ENCODE peak calls at places on chromosomes 4 and X, in ten cellular contexts. F is SK-N-SH, C is AG09319, X is tibial artery, N is stomach, O is GM23338, L is Caco-2, W is endodermal cell, A is WERI-Rb-1, M is fibroblast of mammary gland. Y is an unnamed sample.

GRCh38 chrX:48833531-48834138 is 1.8 kb downstream of the PCSK1N start:
- DNase-seq in X (no peak), C (no peak), M (no peak), L (peak), O (no peak), N (no peak), A (no peak), F (peak), W (no peak), Y (no peak)

GRCh38 chr4:45453258-45453841 is 670.5 kb downstream of the GABRG1 start:
- DNase-seq in N (no peak), F (peak), X (no peak), M (peak), C (no peak), W (peak), O (peak), L (peak), A (peak), Y (no peak)

GRCh38 chrX:21986596-21986995 is 45.5 kb upstream of the PHEX start:
- DNase-seq in W (no peak), L (no peak), O (no peak), N (no peak), X (no peak), A (no peak), F (no peak), M (peak), C (no peak), Y (no peak)

GRCh38 chr4:83889802-83890201 is 353.9 kb downstream of the GPAT3 start:
- DNase-seq in X (no peak), L (no peak), A (no peak), W (no peak), F (no peak), C (no peak), N (no peak), O (no peak), M (peak), Y (no peak)

GRCh38 chr4:111128327-111128726 is 505.4 kb upstream of the PITX2 start:
- DNase-seq in M (no peak), W (no peak), O (no peak), X (no peak), C (no peak), N (no peak), A (no peak), L (no peak), F (no peak), Y (no peak)

GRCh38 chr4:148926861-148927260 is 484.6 kb upstream of the NR3C2 start:
- DNase-seq in M (peak), A (peak), C (no peak), W (no peak), N (peak), X (no peak), O (no peak), L (no peak), F (no peak), Y (peak)

GRCh38 chrX:107823456-107823855 is 2.2 kb upstream of the MID2 start:
- DNase-seq in X (no peak), A (no peak), M (peak), F (no peak), O (no peak), C (peak), L (no peak), W (no peak), N (no peak), Y (no peak)

GRCh38 chr4:88938138-88938537 is 118.8 kb downstream of the FAM13A start:
- DNase-seq in M (peak), A (no peak), F (no peak), L (no peak), W (no peak), C (peak), N (no peak), O (peak), X (no peak), Y (no peak)

GRCh38 chr4:7863911-7864681 is 75.6 kb downstream of the AFAP1 start:
- DNase-seq in W (no peak), F (no peak), L (no peak), N (no peak), O (no peak), M (no peak), A (no peak), C (no peak), X (no peak), Y (no peak)

GRCh38 chrX:97597954-97598353 is 714.2 kb downstream of the RPA4 start:
- DNase-seq in M (no peak), N (no peak), X (no peak), A (peak), W (peak), L (no peak), C (no peak), F (no peak), O (peak), Y (no peak)

GRCh38 chr4:34720563-34720962 is 1523.8 kb downstream of the ARAP2 start:
- DNase-seq in X (no peak), L (peak), M (peak), O (peak), C (no peak), W (no peak), A (no peak), N (no peak), F (peak), Y (no peak)

GRCh38 chr4:76582817-76583087 is 147.7 kb downstream of the SHROOM3 start:
- DNase-seq in X (no peak), F (peak), C (no peak), W (no peak), O (no peak), N (no peak), M (no peak), A (no peak), L (no peak), Y (no peak)

GRCh38 chrX:5399403-5399802 is 829.3 kb downstream of the NLGN4X start:
- DNase-seq in M (no peak), X (no peak), O (no peak), W (no peak), N (no peak), A (no peak), C (no peak), F (no peak), L (no peak), Y (no peak)

GRCh38 chrX:96435636-96436035 is 249.0 kb upstream of the DIAPH2 start:
- DNase-seq in W (no peak), O (no peak), M (peak), X (no peak), A (no peak), F (no peak), L (no peak), N (no peak), C (no peak), Y (no peak)

GRCh38 chr4:99395595-99396364 is 39.4 kb downstream of the ADH7 start:
- DNase-seq in A (no peak), N (no peak), W (no peak), M (peak), X (no peak), O (no peak), L (no peak), F (no peak), C (no peak), Y (no peak)

GRCh38 chrX:132171478-132171877 is 43.7 kb upstream of the FRMD7 start:
- DNase-seq in L (no peak), C (no peak), X (no peak), M (no peak), N (no peak), F (no peak), W (no peak), A (no peak), O (no peak), Y (no peak)

GRCh38 chrX:31165241-31166035 is 93.6 kb upstream of the FTHL17 start:
- DNase-seq in M (no peak), X (no peak), W (no peak), A (no peak), O (no peak), N (no peak), C (no peak), F (no peak), L (peak), Y (no peak)

GRCh38 chrX:38351346-38351745 is 1.1 kb upstream of the OTC start:
- DNase-seq in F (no peak), M (no peak), W (no peak), X (no peak), O (no peak), A (no peak), N (no peak), L (no peak), C (no peak), Y (no peak)

GRCh38 chr4:67871867-67872266 is 11.9 kb downstream of the TMPRSS11D start:
- DNase-seq in N (no peak), A (no peak), X (no peak), O (peak), W (no peak), M (peak), C (peak), F (peak), L (peak), Y (no peak)

DNA sequence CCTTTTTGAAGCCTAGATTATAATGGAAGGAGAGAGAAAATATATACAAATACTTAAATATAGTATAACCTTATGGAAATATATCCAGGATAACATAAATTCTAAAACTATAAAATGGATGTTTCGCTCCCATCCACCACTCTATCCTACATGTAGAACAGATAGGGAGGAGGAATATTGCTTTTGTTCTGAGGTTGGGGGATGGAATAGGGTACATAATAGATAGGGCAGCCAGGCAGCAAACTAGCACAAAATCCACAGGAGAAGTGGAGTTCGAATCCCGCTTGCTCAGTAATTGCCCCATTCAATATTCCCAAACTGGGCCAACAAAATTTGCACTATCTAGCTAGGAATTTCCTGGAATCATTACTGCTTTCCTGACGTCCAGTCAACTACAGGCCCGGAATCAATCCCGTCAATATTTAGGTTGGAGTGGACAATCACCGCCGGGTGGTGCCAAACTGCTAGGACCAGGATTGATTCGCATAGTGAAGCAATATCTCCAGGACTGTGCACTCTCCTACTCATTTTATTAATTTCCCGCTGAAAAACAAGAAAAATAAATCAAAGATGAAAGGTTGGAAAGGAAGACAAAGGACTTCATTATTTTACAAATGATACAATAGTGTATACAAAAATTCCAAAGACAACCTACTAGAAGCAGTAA is 40.4 kb upstream of the PAPSS1 start:
- DNase-seq in A (no peak), X (no peak), M (peak), L (peak), O (peak), N (peak), F (peak), C (no peak), W (peak), Y (peak)
- TF ChIP-seq CTCF in A (no peak), X (peak), M (peak), L (peak), O (peak), N (no peak), F (peak), C (peak), W (peak), Y (no peak)

GRCh38 chrX:125289920-125290319 is 29.8 kb upstream of the TEX13C start:
- DNase-seq in N (no peak), F (no peak), C (no peak), X (no peak), L (no peak), M (no peak), O (no peak), A (no peak), W (no peak), Y (no peak)

GRCh38 chrX:125288343-125288742 is 31.3 kb upstream of the TEX13C start:
- DNase-seq in O (no peak), X (no peak), C (no peak), F (no peak), A (no peak), N (no peak), W (no peak), M (no peak), L (no peak), Y (peak)

GRCh38 chrX:125289209-125289608 is 30.5 kb upstream of the TEX13C start:
- DNase-seq in N (no peak), M (no peak), L (no peak), A (no peak), C (no peak), X (no peak), W (no peak), F (no peak), O (no peak), Y (no peak)

GRCh38 chrX:125291124-125291523 is 28.5 kb upstream of the TEX13C start:
- DNase-seq in L (no peak), O (no peak), M (no peak), C (no peak), F (no peak), X (no peak), W (no peak), N (no peak), A (no peak), Y (no peak)

GRCh38 chrX:125287282-125287681 is 32.4 kb upstream of the TEX13C start:
- DNase-seq in L (no peak), C (no peak), N (no peak), F (no peak), W (no peak), M (no peak), A (no peak), O (no peak), X (no peak), Y (no peak)
- TF ChIP-seq CTCF in L (no peak), C (no peak), N (no peak), F (no peak), W (no peak), M (no peak), A (no peak), O (no peak), X (no peak), Y (no peak)

DNA sequence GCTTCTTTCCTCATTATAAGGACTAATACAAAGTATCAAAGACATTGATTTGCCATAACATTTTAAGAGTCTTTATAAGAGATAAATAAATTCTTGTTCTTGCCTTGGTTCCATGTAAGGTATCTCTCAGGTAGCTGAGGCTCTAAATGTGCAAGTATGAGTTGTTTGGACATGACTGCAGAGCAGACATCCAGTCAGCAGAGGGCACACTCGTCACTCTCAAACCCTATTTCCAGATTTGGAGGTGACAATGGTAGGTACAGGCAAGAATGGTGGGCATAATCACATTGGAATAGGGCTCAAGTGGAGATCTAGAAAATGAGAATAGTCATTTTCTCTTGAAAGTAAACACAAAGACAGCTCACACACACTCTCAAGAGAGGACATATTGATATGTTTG is 133.3 kb upstream of the ZIC3 start:
- DNase-seq in W (peak), L (peak), M (no peak), A (no peak), O (peak), F (peak), C (no peak), X (no peak), N (no peak), Y (no peak)
- TF ChIP-seq CTCF in W (peak), L (peak), M (no peak), A (peak), O (peak), F (peak), C (no peak), X (no peak), N (no peak), Y (no peak)

DNA sequence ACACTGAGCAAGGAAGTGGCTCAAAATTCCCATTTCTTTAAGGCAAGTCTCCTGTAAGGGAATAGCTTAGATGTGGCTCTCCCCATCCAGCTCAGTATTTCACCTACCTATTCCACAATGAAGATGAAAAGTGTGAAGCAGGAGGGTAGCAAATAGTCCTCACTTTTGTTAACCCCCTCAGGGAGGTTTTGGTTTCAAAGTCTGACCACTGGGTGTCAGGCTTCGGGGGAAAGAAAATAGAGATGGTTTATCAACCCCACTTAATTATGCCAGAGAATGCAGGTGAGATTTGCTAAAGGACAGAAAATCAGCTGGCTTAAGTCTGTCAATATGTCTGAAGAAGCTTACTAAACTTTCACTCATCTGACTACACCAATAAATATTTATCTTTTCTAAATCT is 69.5 kb downstream of the DHX15 start:
- DNase-seq in F (peak), M (no peak), N (no peak), C (no peak), X (no peak), W (peak), O (peak), A (no peak), L (peak), Y (no peak)
- TF ChIP-seq CTCF in F (peak), M (peak), N (no peak), C (peak), X (no peak), W (peak), O (peak), A (peak), L (no peak), Y (no peak)

Y was measured in pancreas.